ENCODE peak calls at places on chromosomes 5 and 9, in eight cellular contexts. M, V, B, R, Q, H, D and G are unnamed samples.

GRCh38 chr9:68496356-68496755 is 44.3 kb downstream of the TMEM252 start:
- DNase-seq in H (no peak), R (no peak), D (no peak), B (no peak), V (no peak), M (no peak), Q (no peak), G (no peak)

GRCh38 chr5:17910318-17910717 is 276.1 kb downstream of the TAF11L14 start:
- DNase-seq in H (no peak), D (no peak), Q (no peak), M (no peak), V (peak; percentile 9), R (no peak), B (peak; percentile 23), G (no peak)

GRCh38 chr9:27853529-27853928 is 280.2 kb upstream of the C9orf72 start:
- DNase-seq in V (no peak), R (no peak), Q (no peak), B (no peak), M (no peak), D (no peak), H (no peak), G (no peak)

GRCh38 chr5:53035868-53036381 is 46.8 kb downstream of the ITGA2 start:
- DNase-seq in H (no peak), D (no peak), B (peak; percentile 39), M (no peak), R (no peak), Q (no peak), V (peak; percentile 29), G (peak; percentile 24)

GRCh38 chr5:180084638-180085561 is 13.3 kb upstream of the RNF130 start:
- DNase-seq in Q (no peak), V (no peak), R (no peak), B (no peak), H (peak; percentile 69), M (no peak), D (no peak), G (peak; percentile 62)

GRCh38 chr9:75455444-75455921 is 367.2 kb downstream of the OSTF1 start:
- DNase-seq in M (no peak), D (no peak), B (peak; percentile 0), R (peak; percentile 56), V (peak; percentile 9), Q (no peak), H (peak; percentile 47), G (no peak)

GRCh38 chr5:159971931-159972461 is 36.9 kb upstream of the TTC1 start:
- DNase-seq in D (no peak), V (no peak), M (no peak), R (no peak), H (no peak), Q (peak; percentile 67), B (no peak), G (no peak)

GRCh38 chr9:21994526-21994995 is at the start of gene CDKN2B-AS1:
- DNase-seq in D (no peak), R (peak; percentile 47), Q (peak; percentile 51), M (peak; percentile 39), H (peak; percentile 77), V (no peak), B (peak; percentile 58), G (peak; percentile 86)

GRCh38 chr5:125317546-125317995 is 571.1 kb upstream of the ZNF608 start:
- DNase-seq in M (no peak), R (no peak), B (no peak), V (no peak), D (no peak), Q (no peak), H (no peak), G (no peak)

GRCh38 chr5:154409230-154409840 is 36.5 kb upstream of the SAP30L start:
- DNase-seq in D (no peak), H (peak; percentile 32), V (no peak), Q (no peak), R (no peak), B (no peak), M (no peak), G (no peak)

GRCh38 chr5:94217745-94218144 is 400.7 kb downstream of the KIAA0825 start:
- DNase-seq in D (no peak), R (no peak), H (no peak), B (no peak), V (no peak), M (no peak), Q (no peak), G (no peak)

GRCh38 chr5:141637266-141637692 is 482 bp downstream of the RELL2 start:
- DNase-seq in B (no peak), M (peak; percentile 60), Q (no peak), R (no peak), H (peak; percentile 70), V (peak; percentile 42), D (no peak), G (no peak)

GRCh38 chr9:133476531-133476930 is 2.4 kb downstream of the SLC2A6 start:
- DNase-seq in R (no peak), M (no peak), D (no peak), V (no peak), B (peak; percentile 8), H (no peak), Q (no peak), G (no peak)

GRCh38 chr9:76246680-76247079 is 147.5 kb downstream of the RFK start:
- DNase-seq in R (no peak), Q (no peak), H (no peak), V (no peak), M (no peak), D (no peak), B (no peak), G (no peak)

GRCh38 chr5:29982446-29982845 is 1211.0 kb upstream of the CDH6 start:
- DNase-seq in V (peak; percentile 8), D (no peak), B (no peak), R (no peak), H (no peak), M (no peak), Q (no peak), G (no peak)

GRCh38 chr5:169085656-169086055 is 215.3 kb downstream of the SLIT3 start:
- DNase-seq in Q (no peak), R (no peak), D (no peak), H (no peak), B (no peak), V (no peak), M (no peak), G (no peak)

GRCh38 chr5:127416896-127417295 is 100.5 kb upstream of the PRRC1 start:
- DNase-seq in B (no peak), H (no peak), Q (no peak), V (no peak), M (no peak), D (no peak), R (no peak), G (no peak)

GRCh38 chr9:113828211-113828610 is 47.9 kb upstream of the ZNF618 start:
- DNase-seq in H (no peak), Q (no peak), M (no peak), R (no peak), D (no peak), B (peak; percentile 29), V (peak; percentile 18), G (no peak)
- TF ChIP-seq CTCF in H (no peak), Q (no peak), M (no peak), R (no peak), D (no peak), B (no peak), V (no peak), G (no peak)

GRCh38 chr5:170748986-170749385 is 34.5 kb upstream of the GABRP start:
- DNase-seq in D (no peak), V (no peak), R (no peak), B (no peak), H (no peak), M (no peak), Q (no peak), G (no peak)

GRCh38 chr5:170752257-170753215 is 31.0 kb upstream of the GABRP start:
- DNase-seq in H (peak; percentile 32), M (no peak), D (no peak), Q (peak; percentile 26), V (no peak), B (no peak), R (no peak), G (no peak)

GRCh38 chr5:170747851-170748250 is 35.7 kb upstream of the GABRP start:
- DNase-seq in V (no peak), M (no peak), Q (peak; percentile 64), B (peak; percentile 6), H (peak; percentile 34), D (no peak), R (no peak), G (peak; percentile 58)

GRCh38 chr5:170751631-170752030 is 31.9 kb upstream of the GABRP start:
- DNase-seq in Q (no peak), V (no peak), H (peak; percentile 33), D (no peak), M (no peak), B (no peak), R (no peak), G (no peak)

DNA sequence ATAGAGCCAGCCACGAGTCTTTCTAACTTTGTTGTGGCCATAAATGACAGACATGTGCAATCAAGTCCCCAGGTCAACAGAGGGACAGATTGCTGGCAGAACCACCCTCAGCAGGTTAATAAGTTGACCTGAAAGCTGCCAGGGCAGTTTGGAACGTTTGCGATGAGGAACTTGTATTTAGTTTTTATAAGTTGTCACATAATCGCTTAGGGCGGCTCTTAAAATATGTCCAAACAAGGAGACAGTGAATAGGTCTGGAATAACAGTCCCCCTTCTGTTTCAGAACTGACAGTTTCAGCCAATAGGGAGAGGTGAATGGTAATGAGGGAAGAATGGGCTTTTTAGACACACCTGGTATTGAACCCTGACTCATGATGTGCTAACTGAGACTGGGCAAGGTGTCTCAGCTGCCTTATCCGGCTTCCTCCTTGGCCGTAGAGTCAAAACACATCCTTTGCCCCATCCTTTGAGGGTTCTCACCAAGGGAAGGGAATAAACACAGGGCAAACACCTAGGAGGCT is 33.6 kb upstream of the GABRP start:
- DNase-seq in Q (no peak), H (peak; percentile 46), V (no peak), M (no peak), B (no peak), R (no peak), D (no peak), G (no peak)
- H3K4me1 ChIP-seq in Q (peaks cover 12% of the 10 kb centered on the region), H (no peaks in the 10 kb centered on the region), V (no peaks in the 10 kb centered on the region), M (no peaks in the 10 kb centered on the region), B (no peaks in the 10 kb centered on the region), R (no peaks in the 10 kb centered on the region), D (no peaks in the 10 kb centered on the region), G (peaks cover 36% of the 10 kb centered on the region)

GRCh38 chr9:131234799-131235479 is 41.4 kb downstream of the FAM78A start:
- DNase-seq in Q (peak; percentile 77), B (no peak), D (no peak), M (no peak), R (no peak), V (no peak), H (peak; percentile 33), G (no peak)
- H3K4me3 ChIP-seq in Q (no peak overlapping the region), B (no peak overlapping the region), D (no peak overlapping the region), M (no peak overlapping the region), R (no peak overlapping the region), V (no peak overlapping the region), H (no peak overlapping the region), G (no peak overlapping the region)

DNA sequence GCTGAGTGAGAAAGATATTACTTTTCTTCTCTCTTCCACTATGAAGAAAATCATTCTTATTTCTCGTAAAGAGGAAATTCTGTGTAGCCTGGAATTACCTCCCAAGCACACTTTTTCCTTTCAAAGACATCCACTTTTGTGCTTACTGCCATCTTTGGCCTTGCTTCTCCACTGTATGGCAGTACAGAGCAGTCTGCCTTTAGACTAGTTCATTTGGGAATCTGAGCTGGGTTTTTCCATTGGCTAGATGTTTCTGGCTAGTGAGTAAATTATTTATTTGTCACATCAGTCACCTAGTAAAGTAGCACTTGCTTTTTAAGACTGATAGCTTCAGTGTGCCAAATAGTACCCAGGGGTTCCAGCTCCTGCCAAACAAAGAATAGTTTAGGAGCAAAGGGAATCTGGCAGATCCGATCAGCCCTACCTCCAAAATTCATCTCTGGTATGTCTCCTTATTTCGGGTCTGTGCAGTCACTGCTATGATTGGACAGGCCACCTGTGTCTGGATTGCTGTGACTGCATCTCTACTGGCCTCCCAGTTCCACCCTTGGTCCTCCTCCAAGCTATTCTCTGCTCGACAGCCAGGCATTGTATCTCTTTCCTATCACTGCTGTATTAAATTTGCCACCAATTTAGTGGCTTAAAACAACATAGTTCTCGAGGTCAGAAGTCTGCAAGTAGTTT is 97.6 kb downstream of the NUDT12 start:
- DNase-seq in M (no peak), R (no peak), V (peak; percentile 9), Q (no peak), B (no peak), D (no peak), H (no peak), G (no peak)
- TF ChIP-seq CTCF in M (no peak), R (no peak), V (peak; percentile 10), Q (peak; percentile 28), B (no peak), D (no peak), H (no peak), G (no peak)